ENCODE peak calls at places on chromosome 2, in six cellular contexts. One of them, this sample, is unnamed.
A peak's percentile ranks its signal among the peaks of the same experiment; 100 is the strongest.

GRCh38 chr2:143948710-143949109 is 571.2 kb downstream of the ZEB2 start:
- DNase-seq in astrocyte: no peak
- DNase-seq in OCI-LY7: no peak
- DNase-seq in GM03348: no peak
- DNase-seq in mesenteric fat pad: no peak
- DNase-seq in astrocyte of the cerebellum: no peak
- DNase-seq in this sample: no peak

GRCh38 chr2:120590841-120591240 is 144.8 kb upstream of the GLI2 start:
- DNase-seq in astrocyte: no peak
- DNase-seq in OCI-LY7: no peak
- DNase-seq in GM03348: no peak
- DNase-seq in mesenteric fat pad: no peak
- DNase-seq in astrocyte of the cerebellum: no peak
- DNase-seq in this sample: no peak

GRCh38 chr2:240811346-240812300 is 8.4 kb downstream of the KIF1A start:
- DNase-seq in astrocyte: no peak
- DNase-seq in OCI-LY7: no peak
- DNase-seq in GM03348: no peak
- DNase-seq in mesenteric fat pad: peak; percentile 85
- DNase-seq in astrocyte of the cerebellum: no peak
- DNase-seq in this sample: no peak

GRCh38 chr2:63842149-63843061 is 709 bp downstream of the UGP2 start:
- DNase-seq in astrocyte: peak; percentile 54
- DNase-seq in OCI-LY7: peak; percentile 31
- DNase-seq in GM03348: peak; percentile 51
- DNase-seq in mesenteric fat pad: no peak
- DNase-seq in astrocyte of the cerebellum: no peak
- DNase-seq in this sample: peak; percentile 47

GRCh38 chr2:236521556-236521955 is 48.1 kb upstream of the ACKR3 start:
- DNase-seq in astrocyte: no peak
- DNase-seq in OCI-LY7: no peak
- DNase-seq in GM03348: no peak
- DNase-seq in mesenteric fat pad: no peak
- DNase-seq in astrocyte of the cerebellum: no peak
- DNase-seq in this sample: no peak

GRCh38 chr2:42141687-42142475 is 27.3 kb upstream of the EML4 start:
- DNase-seq in astrocyte: peak; percentile 93
- DNase-seq in OCI-LY7: peak; percentile 24
- DNase-seq in GM03348: peak; percentile 58
- DNase-seq in mesenteric fat pad: no peak
- DNase-seq in astrocyte of the cerebellum: peak; percentile 96
- DNase-seq in this sample: peak; percentile 37

GRCh38 chr2:25377822-25378421 is 36.2 kb upstream of the DNMT3A start:
- DNase-seq in astrocyte: no peak
- DNase-seq in OCI-LY7: no peak
- DNase-seq in GM03348: no peak
- DNase-seq in mesenteric fat pad: peak; percentile 62
- DNase-seq in astrocyte of the cerebellum: no peak
- DNase-seq in this sample: no peak

GRCh38 chr2:169709335-169709734 is 15.1 kb downstream of the PHOSPHO2 start:
- DNase-seq in astrocyte: no peak
- DNase-seq in OCI-LY7: no peak
- DNase-seq in GM03348: no peak
- DNase-seq in mesenteric fat pad: no peak
- DNase-seq in astrocyte of the cerebellum: no peak
- DNase-seq in this sample: no peak

GRCh38 chr2:41870948-41871522 is 176.8 kb upstream of the PKDCC start:
- DNase-seq in astrocyte: peak; percentile 32
- DNase-seq in OCI-LY7: no peak
- DNase-seq in GM03348: peak; percentile 64
- DNase-seq in mesenteric fat pad: no peak
- DNase-seq in astrocyte of the cerebellum: no peak
- DNase-seq in this sample: no peak

GRCh38 chr2:217743980-217744761 is 258.6 kb downstream of the TNS1 start:
- DNase-seq in astrocyte: no peak
- DNase-seq in OCI-LY7: no peak
- DNase-seq in GM03348: peak; percentile 24
- DNase-seq in mesenteric fat pad: no peak
- DNase-seq in astrocyte of the cerebellum: no peak
- DNase-seq in this sample: no peak

GRCh38 chr2:128563348-128563687 is 244.7 kb upstream of the HS6ST1 start:
- DNase-seq in astrocyte: peak; percentile 98
- DNase-seq in OCI-LY7: no peak
- DNase-seq in GM03348: peak; percentile 97
- DNase-seq in mesenteric fat pad: peak; percentile 89
- DNase-seq in astrocyte of the cerebellum: peak; percentile 87
- DNase-seq in this sample: peak; percentile 94

GRCh38 chr2:200860092-200860795 is 4.2 kb downstream of the CLK1 start:
- DNase-seq in astrocyte: peak; percentile 23
- DNase-seq in OCI-LY7: no peak
- DNase-seq in GM03348: peak; percentile 62
- DNase-seq in mesenteric fat pad: no peak
- DNase-seq in astrocyte of the cerebellum: no peak
- DNase-seq in this sample: peak; percentile 47

GRCh38 chr2:11692966-11693521 is 23.0 kb upstream of the NTSR2 start:
- DNase-seq in astrocyte: no peak
- DNase-seq in OCI-LY7: peak; percentile 79
- DNase-seq in GM03348: peak; percentile 82
- DNase-seq in mesenteric fat pad: peak; percentile 33
- DNase-seq in astrocyte of the cerebellum: no peak
- DNase-seq in this sample: peak; percentile 73

GRCh38 chr2:112276954-112277353 is 1.6 kb downstream of the ZC3H6 start:
- DNase-seq in astrocyte: no peak
- DNase-seq in OCI-LY7: no peak
- DNase-seq in GM03348: no peak
- DNase-seq in mesenteric fat pad: no peak
- DNase-seq in astrocyte of the cerebellum: no peak
- DNase-seq in this sample: no peak

GRCh38 chr2:236922061-236922460 is 163.6 kb upstream of the COPS8 start:
- DNase-seq in astrocyte: no peak
- DNase-seq in OCI-LY7: no peak
- DNase-seq in GM03348: no peak
- DNase-seq in mesenteric fat pad: no peak
- DNase-seq in astrocyte of the cerebellum: no peak
- DNase-seq in this sample: no peak

GRCh38 chr2:126915903-126916302 is 17.2 kb downstream of the TEX51 start:
- DNase-seq in astrocyte: no peak
- DNase-seq in OCI-LY7: no peak
- DNase-seq in GM03348: no peak
- DNase-seq in mesenteric fat pad: peak; percentile 37
- DNase-seq in astrocyte of the cerebellum: no peak
- DNase-seq in this sample: no peak

GRCh38 chr2:10435427-10436204 is 12.5 kb downstream of the ODC1 start:
- DNase-seq in astrocyte: no peak
- DNase-seq in OCI-LY7: no peak
- DNase-seq in GM03348: no peak
- DNase-seq in mesenteric fat pad: no peak
- DNase-seq in astrocyte of the cerebellum: no peak
- DNase-seq in this sample: no peak

GRCh38 chr2:180208841-180209240 is 201.7 kb upstream of the CWC22 start:
- DNase-seq in astrocyte: peak; percentile 74
- DNase-seq in OCI-LY7: no peak
- DNase-seq in GM03348: peak; percentile 16
- DNase-seq in mesenteric fat pad: no peak
- DNase-seq in astrocyte of the cerebellum: peak; percentile 70
- DNase-seq in this sample: peak; percentile 7

GRCh38 chr2:238645095-238645494 is 202.8 kb upstream of the TWIST2 start:
- DNase-seq in astrocyte: no peak
- DNase-seq in OCI-LY7: no peak
- DNase-seq in GM03348: no peak
- DNase-seq in mesenteric fat pad: no peak
- DNase-seq in astrocyte of the cerebellum: no peak
- DNase-seq in this sample: no peak

GRCh38 chr2:134912406-134912805 is 6.2 kb upstream of the CCNT2 start:
- DNase-seq in astrocyte: peak; percentile 47
- DNase-seq in OCI-LY7: no peak
- DNase-seq in GM03348: no peak
- DNase-seq in mesenteric fat pad: no peak
- DNase-seq in astrocyte of the cerebellum: no peak
- DNase-seq in this sample: no peak